ENCODE peak calls at places on chromosomes 4 and X, in seven cellular contexts. N, G, A, K, H, V and Z are unnamed samples.

GRCh38 chr4:47942420-47942819 is 28.0 kb upstream of the NFXL1 start:
- DNase-seq in V (no peak), N (no peak), G (no peak), A (no peak), K (no peak), H (no peak), Z (no peak)

GRCh38 chrX:19906293-19906692 is 18.9 kb upstream of the SH3KBP1 start:
- DNase-seq in H (no peak), G (no peak), N (no peak), A (no peak), K (no peak), V (no peak), Z (no peak)

GRCh38 chr4:7638984-7639789 is 204.5 kb upstream of the PSAPL1 start:
- DNase-seq in A (no peak), K (no peak), N (no peak), H (peak; percentile 42), G (peak; percentile 18), V (no peak), Z (no peak)

GRCh38 chr4:8085491-8086479 is 72.8 kb downstream of the ABLIM2 start:
- DNase-seq in V (no peak), H (no peak), N (no peak), K (no peak), G (no peak), A (no peak), Z (no peak)

GRCh38 chrX:6021316-6022091 is 207.2 kb downstream of the NLGN4X start:
- DNase-seq in N (peak; percentile 27), K (no peak), G (no peak), H (no peak), A (no peak), V (no peak), Z (no peak)

GRCh38 chr4:85084371-85085170 is 118.1 kb upstream of the WDFY3 start:
- DNase-seq in N (peak; percentile 61), H (no peak), A (no peak), K (peak; percentile 55), G (no peak), V (no peak), Z (no peak)

GRCh38 chr4:135325264-135325663 is 1123.7 kb upstream of the PABPC4L start:
- DNase-seq in V (no peak), A (no peak), G (no peak), H (no peak), K (no peak), N (no peak), Z (no peak)

GRCh38 chr4:40572692-40573287 is 56.9 kb downstream of the RBM47 start:
- DNase-seq in G (no peak), A (no peak), K (no peak), H (no peak), V (no peak), N (no peak), Z (no peak)

GRCh38 chr4:18568600-18568999 is 547.0 kb upstream of the LCORL start:
- DNase-seq in K (no peak), G (no peak), V (no peak), N (no peak), A (no peak), H (no peak), Z (no peak)

GRCh38 chr4:91058345-91058744 is 931.2 kb downstream of the CCSER1 start:
- DNase-seq in A (no peak), H (no peak), V (no peak), K (no peak), G (no peak), N (peak; percentile 22), Z (no peak)

GRCh38 chr4:25863906-25864418 is 1.2 kb upstream of the SEL1L3 start:
- DNase-seq in H (no peak), V (no peak), N (no peak), K (no peak), A (no peak), G (no peak), Z (no peak)

DNA sequence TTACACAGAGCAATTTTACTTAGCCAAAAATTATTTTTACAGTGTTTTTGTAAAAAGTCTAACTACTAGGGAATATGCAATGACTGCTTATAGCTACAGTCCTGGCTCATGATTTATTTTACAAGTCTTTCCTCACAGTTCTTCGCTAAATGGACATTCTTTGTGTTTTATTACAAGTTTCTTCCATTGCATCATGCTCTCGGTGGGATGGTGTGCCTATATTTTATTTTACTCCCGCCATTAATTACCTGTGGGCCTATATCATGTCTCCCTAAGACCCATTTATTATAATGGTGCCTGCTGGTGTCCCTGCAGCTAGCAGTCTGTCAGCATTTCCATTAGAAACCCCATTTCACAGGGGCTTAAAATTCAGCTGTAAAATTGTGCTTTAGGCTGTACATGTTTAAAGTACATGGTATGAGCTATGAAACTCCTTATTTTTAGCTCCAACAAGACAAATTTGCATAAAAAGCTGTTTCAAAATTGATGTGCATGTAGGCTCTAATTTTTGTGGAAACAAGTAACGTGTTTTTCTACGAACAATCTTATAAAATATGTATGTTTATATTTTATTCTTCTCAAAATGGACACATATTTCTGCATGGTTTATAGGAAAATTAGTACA is 227.4 kb downstream of the SLC7A11 start:
- DNase-seq in V (no peak), H (no peak), K (no peak), N (no peak), G (no peak), A (no peak), Z (no peak)
- TF ChIP-seq CTCF in V (no peak), H (no peak), K (no peak), N (no peak), G (no peak), A (no peak), Z (no peak)

GRCh38 chrX:150575415-150575814 is 7.0 kb downstream of the MTM1 start:
- DNase-seq in K (no peak), H (peak; percentile 80), G (no peak), A (no peak), V (no peak), N (peak; percentile 45), Z (no peak)
- H3K4me3 ChIP-seq in K (no peak overlapping the region), H (no peak overlapping the region), G (no peak overlapping the region), A (no peak overlapping the region), V (peak overlapping the region; percentile 33), N (no peak overlapping the region), Z (no peak overlapping the region)

GRCh38 chr4:145808021-145808650 is 128.2 kb downstream of the C4orf51 start:
- DNase-seq in N (peak; percentile 97), K (peak; percentile 7), H (peak; percentile 75), V (no peak), A (no peak), G (no peak), Z (no peak)

GRCh38 chr4:145804134-145804533 is 124.2 kb downstream of the C4orf51 start:
- DNase-seq in N (peak; percentile 94), A (no peak), V (no peak), H (no peak), K (peak; percentile 18), G (peak; percentile 34), Z (no peak)

GRCh38 chr4:145808848-145809512 is 129.0 kb downstream of the C4orf51 start:
- DNase-seq in G (no peak), K (no peak), A (no peak), N (no peak), V (no peak), H (no peak), Z (no peak)

DNA sequence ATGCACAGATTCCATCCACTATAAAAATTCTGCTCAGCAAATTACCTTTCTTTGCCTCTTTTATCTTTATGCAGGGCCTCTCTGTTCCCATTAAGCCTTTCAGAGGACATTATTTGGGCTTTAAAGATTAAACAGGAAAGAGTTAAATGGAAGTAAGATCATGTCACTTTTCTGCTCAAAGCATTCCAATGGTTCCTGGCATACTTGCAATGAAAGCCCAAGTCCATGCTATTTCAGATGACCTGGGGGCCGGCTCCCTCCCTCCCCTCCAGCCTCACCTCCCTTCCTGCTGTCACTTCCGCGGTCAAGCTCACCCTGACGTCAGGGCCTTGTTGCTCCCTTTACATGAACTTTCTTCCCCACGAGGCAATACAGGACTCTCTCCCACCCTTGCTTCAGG is 125.5 kb downstream of the C4orf51 start:
- DNase-seq in V (no peak), H (no peak), G (no peak), K (peak; percentile 62), N (peak; percentile 65), A (no peak), Z (no peak)
- H3K27ac ChIP-seq in V (no peak overlapping the region), H (peak overlapping the region; percentile 71), G (peak overlapping the region; percentile 18), K (peak overlapping the region; percentile 72), N (no peak overlapping the region), A (no peak overlapping the region), Z (no peak overlapping the region)

DNA sequence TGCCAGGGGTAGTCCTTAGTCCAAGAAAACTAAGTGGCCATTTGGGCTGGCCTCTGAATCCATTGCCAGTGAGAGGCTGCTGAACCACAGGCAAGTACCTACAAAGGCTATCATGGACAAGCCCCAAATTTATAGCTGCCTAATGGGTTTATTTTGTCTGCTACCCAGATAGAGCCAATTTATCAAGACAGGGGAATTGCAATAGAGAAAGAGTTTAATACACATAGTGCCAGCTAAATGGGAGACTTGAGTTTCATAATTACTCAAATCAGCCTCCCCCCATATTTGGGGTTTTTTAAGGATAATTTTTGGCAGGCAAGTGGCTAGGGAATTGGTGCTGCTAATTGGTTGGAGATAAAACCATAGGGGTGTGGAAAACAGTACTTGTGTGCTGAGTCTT is 73.1 kb upstream of the BMP2K start:
- DNase-seq in K (no peak), H (no peak), A (no peak), V (no peak), G (no peak), N (no peak), Z (no peak)
- TF ChIP-seq CTCF in K (no peak), H (no peak), A (no peak), V (no peak), G (no peak), N (no peak), Z (no peak)

DNA sequence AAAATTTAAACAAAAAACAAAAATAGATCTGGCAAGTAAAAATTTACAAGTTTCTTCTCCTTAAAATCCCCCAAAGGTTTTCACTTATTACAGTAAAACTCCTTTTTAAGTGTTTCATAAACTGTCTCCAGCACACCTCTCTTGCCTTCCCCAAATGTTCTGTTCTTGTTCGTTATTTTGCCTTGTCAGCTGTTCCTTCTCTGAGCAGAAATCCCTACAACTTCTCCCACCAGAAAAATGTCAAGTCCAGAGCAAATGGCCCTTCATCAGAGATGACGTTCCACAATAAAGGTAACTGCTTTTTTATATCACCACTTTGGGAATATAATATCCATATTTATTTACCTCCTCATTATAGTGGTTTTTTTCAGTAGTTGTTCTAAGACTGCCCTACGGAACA is 432.1 kb downstream of the ADAM29 start:
- DNase-seq in H (no peak), N (no peak), K (no peak), A (no peak), G (no peak), V (no peak), Z (no peak)
- H3K4me3 ChIP-seq in H (no peak overlapping the region), N (no peak overlapping the region), K (no peak overlapping the region), A (no peak overlapping the region), G (no peak overlapping the region), V (no peak overlapping the region), Z (no peak overlapping the region)

GRCh38 chr4:30828290-30828926 is 108.2 kb downstream of the PCDH7 start:
- DNase-seq in H (no peak), A (no peak), K (no peak), G (no peak), V (no peak), N (peak; percentile 88), Z (no peak)
- H3K27ac ChIP-seq in H (no peak overlapping the region), A (no peak overlapping the region), K (no peak overlapping the region), G (no peak overlapping the region), V (no peak overlapping the region), N (no peak overlapping the region), Z (no peak overlapping the region)

GRCh38 chr4:6250984-6251295 is 18.7 kb upstream of the WFS1 start:
- DNase-seq in G (no peak), H (no peak), K (no peak), N (no peak), V (no peak), A (no peak), Z (no peak)
- TF ChIP-seq CTCF in G (no peak), H (peak; percentile 60), K (no peak), N (no peak), V (peak; percentile 21), A (no peak), Z (peak; percentile 26)